ENCODE peak calls at places on chromosome 18, in five cellular contexts. X, B, T, G and Q are unnamed samples.

GRCh38 chr18:46401486-46402115 is 255.4 kb downstream of the LOXHD1 start:
- DNase-seq in T (no peak), G (no peak), X (no peak), B (no peak), Q (no peak)

GRCh38 chr18:75473316-75473715 is 45.8 kb upstream of the SMIM21 start:
- DNase-seq in T (no peak), G (no peak), X (no peak), B (no peak), Q (no peak)

GRCh38 chr18:63882333-63883141 is 5.0 kb upstream of the SERPINB2 start:
- DNase-seq in T (no peak), B (no peak), X (no peak), G (peak; percentile 67), Q (no peak)

GRCh38 chr18:53990485-53990884 is 234.0 kb downstream of the MBD2 start:
- DNase-seq in B (no peak), G (no peak), X (no peak), T (no peak), Q (no peak)

GRCh38 chr18:79814373-79814772 is 16.6 kb downstream of the KCNG2 start:
- DNase-seq in X (no peak), G (no peak), T (no peak), B (no peak), Q (no peak)

GRCh38 chr18:24763765-24764548 is 303.5 kb downstream of the HRH4 start:
- DNase-seq in X (no peak), B (no peak), T (no peak), G (no peak), Q (no peak)

GRCh38 chr18:55634545-55634944 is 46.6 kb upstream of the TCF4 start:
- DNase-seq in X (no peak), B (no peak), T (no peak), G (no peak), Q (no peak)

GRCh38 chr18:24398515-24398914 is 891 bp upstream of the OSBPL1A start:
- DNase-seq in B (peak; percentile 39), X (peak; percentile 54), T (no peak), G (peak; percentile 45), Q (no peak)

GRCh38 chr18:78865056-78865598 is 114.5 kb upstream of the SALL3 start:
- DNase-seq in T (no peak), G (no peak), B (no peak), X (no peak), Q (no peak)

GRCh38 chr18:77061946-77062517 is 70.6 kb downstream of the MBP start:
- DNase-seq in X (no peak), T (no peak), B (peak; percentile 62), G (no peak), Q (no peak)

GRCh38 chr18:53909668-53910067 is 314.8 kb downstream of the MBD2 start:
- DNase-seq in G (peak; percentile 19), X (no peak), B (peak; percentile 85), T (peak; percentile 5), Q (no peak)

GRCh38 chr18:34339155-34339554 is 114.4 kb upstream of the NOL4 start:
- DNase-seq in X (no peak), B (no peak), T (no peak), G (no peak), Q (no peak)

GRCh38 chr18:58592223-58593214 is 36.4 kb downstream of the ALPK2 start:
- DNase-seq in T (no peak), X (no peak), G (no peak), B (no peak), Q (no peak)

GRCh38 chr18:45962461-45962860 is 4.7 kb downstream of the EPG5 start:
- DNase-seq in B (no peak), G (no peak), T (no peak), X (no peak), Q (no peak)

GRCh38 chr18:69995774-69996173 is 48.1 kb upstream of the CD226 start:
- DNase-seq in T (no peak), G (no peak), B (no peak), X (no peak), Q (no peak)

GRCh38 chr18:43934322-43935050 is 657.2 kb upstream of the SYT4 start:
- DNase-seq in B (no peak), T (no peak), X (no peak), G (no peak), Q (no peak)

DNA sequence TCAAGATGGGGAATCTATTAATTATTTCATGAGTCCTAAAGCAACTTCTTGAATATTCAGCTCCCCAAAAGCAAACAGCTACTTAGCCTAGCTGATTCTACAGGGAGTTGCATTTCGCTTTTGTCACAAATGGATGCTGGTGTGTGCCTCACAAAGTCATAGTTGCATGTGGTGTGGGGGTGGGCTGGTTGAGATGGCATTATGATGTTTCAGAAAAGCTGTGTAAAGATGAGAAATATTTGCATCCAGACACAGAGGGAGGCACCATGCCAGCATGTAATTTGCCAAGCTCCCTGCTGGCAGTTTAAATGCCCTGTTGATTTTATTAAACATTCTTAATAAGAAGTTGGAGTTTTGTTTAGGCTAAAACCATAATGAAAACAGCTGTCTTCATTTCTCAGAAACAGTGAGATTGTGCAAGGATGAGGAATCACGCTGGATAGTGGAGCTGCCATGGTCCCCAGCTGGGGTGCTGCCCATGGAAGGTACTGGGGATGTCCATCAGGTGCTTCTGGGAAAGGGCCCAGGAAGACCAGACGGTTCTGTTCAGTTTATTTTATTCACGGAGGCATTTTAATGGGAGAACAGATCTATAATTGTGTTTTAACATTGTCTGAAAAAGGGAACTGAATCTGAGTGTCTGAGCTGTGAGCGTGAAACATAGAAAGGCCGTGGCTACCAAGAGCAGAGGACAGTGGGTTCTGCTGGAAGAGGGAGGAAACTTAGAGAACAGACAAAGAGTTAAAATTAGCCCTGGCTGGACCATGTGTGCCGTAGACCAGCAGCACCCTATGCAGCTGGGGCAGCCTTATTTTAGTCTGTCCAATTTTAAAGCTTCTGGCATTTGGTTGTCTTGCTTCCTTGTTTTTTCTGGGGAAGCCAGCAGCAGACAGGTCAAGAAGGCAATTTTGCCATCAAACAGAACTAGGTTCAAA is 177.1 kb downstream of the FAM210A start:
- DNase-seq in T (peak; percentile 55), B (no peak), X (no peak), G (no peak), Q (no peak)
- TF ChIP-seq POLR2AphosphoS5 in T (peak; percentile 54), B (no peak), X (no peak), G (no peak), Q (no peak)

GRCh38 chr18:49861659-49862058 is 48.3 kb upstream of the ACAA2 start:
- DNase-seq in X (no peak), T (no peak), G (no peak), B (peak; percentile 12), Q (no peak)

GRCh38 chr18:49863769-49864615 is 50.7 kb upstream of the ACAA2 start:
- DNase-seq in B (no peak), T (no peak), G (no peak), X (peak; percentile 76), Q (no peak)

GRCh38 chr18:49862656-49863385 is 49.5 kb upstream of the ACAA2 start:
- DNase-seq in B (no peak), X (no peak), G (no peak), T (no peak), Q (no peak)

GRCh38 chr18:49866680-49867079 is 53.3 kb upstream of the ACAA2 start:
- DNase-seq in T (no peak), X (no peak), B (no peak), G (no peak), Q (no peak)

GRCh38 chr18:49865401-49865800 is 52.1 kb upstream of the ACAA2 start:
- DNase-seq in B (no peak), G (no peak), T (peak; percentile 21), X (no peak), Q (no peak)
- TF ChIP-seq POLR2AphosphoS5 in B (no peak), G (no peak), T (no peak), X (no peak), Q (no peak)

DNA sequence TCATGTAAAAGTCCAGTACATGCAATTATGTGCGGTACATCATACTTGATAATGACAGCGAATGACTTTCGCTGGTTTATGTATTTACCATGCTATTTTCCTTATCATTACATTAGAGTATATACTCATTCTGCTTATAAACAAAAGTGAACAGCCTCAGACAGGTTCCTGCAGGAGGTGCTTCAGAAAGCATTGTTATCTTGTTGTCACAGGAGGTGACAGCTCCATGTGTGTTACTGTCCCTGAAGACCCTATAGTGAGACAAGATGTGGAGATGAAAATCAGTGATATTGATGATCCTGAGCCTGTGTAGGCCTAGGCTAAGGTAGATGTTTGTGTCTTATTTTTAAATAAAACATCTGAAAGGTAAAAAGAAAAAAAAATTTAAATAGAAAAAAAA is 15.3 kb upstream of the MPPE1 start:
- DNase-seq in X (no peak), T (no peak), G (no peak), B (no peak), Q (no peak)
- TF ChIP-seq POLR2AphosphoS5 in X (no peak), T (no peak), G (no peak), B (no peak), Q (no peak)

GRCh38 chr18:57434536-57435494 is at the start of gene ONECUT2:
- DNase-seq in T (peak; percentile 85), G (peak; percentile 80), B (peak; percentile 98), X (peak; percentile 97), Q (peak; percentile 93)
- TF ChIP-seq POLR2AphosphoS5 in T (peak; percentile 50), G (peak; percentile 49), B (no peak), X (no peak), Q (no peak)

DNA sequence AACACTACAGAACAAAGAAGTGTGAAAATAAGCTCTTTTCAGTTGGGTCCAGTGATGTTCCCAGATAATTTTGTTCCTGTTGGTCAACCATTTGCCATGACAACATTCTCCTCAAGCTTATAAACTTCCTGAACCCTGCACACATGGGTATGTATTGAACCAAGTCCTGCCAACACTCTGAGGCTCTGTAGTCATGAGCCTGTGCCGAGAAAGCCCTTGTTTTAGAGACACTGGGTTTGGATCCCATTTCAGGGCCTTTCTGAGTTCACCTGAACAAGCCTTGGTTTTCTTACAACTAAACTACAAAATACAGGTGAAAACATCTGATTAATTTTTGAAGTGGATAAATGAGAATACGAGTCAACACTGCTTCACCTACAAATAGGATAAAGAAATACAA is 38.5 kb downstream of the AKAIN1 start:
- DNase-seq in T (no peak), X (no peak), G (no peak), B (no peak), Q (no peak)
- TF ChIP-seq POLR2AphosphoS5 in T (no peak), X (no peak), G (no peak), B (no peak), Q (no peak)